ENCODE peak calls at places on chromosomes 16 and 17, in five cellular contexts. N, T, I, Y and D are unnamed samples.

GRCh38 chr16:8720080-8720966 is 45.9 kb downstream of the ABAT start:
- DNase-seq in N (no peak), T (no peak), I (no peak), Y (peak; percentile 73), D (no peak)

GRCh38 chr17:34300652-34301390 is 15.3 kb downstream of the CCL11 start:
- DNase-seq in N (no peak), T (no peak), I (no peak), Y (no peak), D (no peak)

GRCh38 chr17:74566132-74566753 is 1.1 kb downstream of the CD300H start:
- DNase-seq in N (peak; percentile 19), T (peak; percentile 65), I (no peak), Y (peak; percentile 55), D (no peak)

GRCh38 chr17:39822051-39822450 is 42.1 kb downstream of the IKZF3 start:
- DNase-seq in N (no peak), T (no peak), I (no peak), Y (no peak), D (no peak)

GRCh38 chr16:4212934-4213296 is 29.0 kb downstream of the SRL start:
- DNase-seq in N (no peak), T (peak; percentile 41), I (no peak), Y (no peak), D (no peak)

GRCh38 chr16:50519001-50519400 is 29.2 kb upstream of the NKD1 start:
- DNase-seq in N (no peak), T (no peak), I (no peak), Y (no peak), D (no peak)

GRCh38 chr16:9957433-9957832 is 224.8 kb downstream of the GRIN2A start:
- DNase-seq in N (no peak), T (no peak), I (no peak), Y (no peak), D (no peak)

GRCh38 chr16:58019866-58020538 is 5.6 kb upstream of the MMP15 start:
- DNase-seq in N (no peak), T (no peak), I (no peak), Y (no peak), D (no peak)

GRCh38 chr17:55495239-55495638 is 16.0 kb downstream of the SMIM36 start:
- DNase-seq in N (no peak), T (no peak), I (no peak), Y (no peak), D (no peak)

GRCh38 chr17:28744104-28744801 is 442 bp downstream of the TRAF4 start:
- DNase-seq in N (peak; percentile 56), T (peak; percentile 54), I (no peak), Y (peak; percentile 75), D (peak; percentile 42)